ENCODE peak calls at places on chromosome 7, in five cellular contexts. I, S, R, T and X are unnamed samples.

GRCh38 chr7:88254721-88255120 is 34.9 kb upstream of the SRI start:
- DNase-seq in S (no peak), I (no peak), T (no peak), R (no peak), X (no peak)

GRCh38 chr7:30738026-30738915 is 13.7 kb upstream of the INMT start:
- DNase-seq in T (no peak), S (no peak), R (no peak), I (no peak), X (no peak)

GRCh38 chr7:36526720-36527548 is 137.3 kb downstream of the ANLN start:
- DNase-seq in R (peak; percentile 69), I (no peak), T (no peak), S (peak; percentile 39), X (peak; percentile 18)

GRCh38 chr7:38323156-38323555 is 49.7 kb upstream of the TARP start:
- DNase-seq in S (no peak), T (no peak), I (no peak), R (no peak), X (no peak)

GRCh38 chr7:159193543-159193942 is 48.9 kb upstream of the VIPR2 start:
- DNase-seq in S (no peak), R (no peak), T (no peak), I (peak; percentile 50), X (no peak)

GRCh38 chr7:2860627-2861133 is 16.6 kb upstream of the GNA12 start:
- DNase-seq in I (no peak), R (no peak), S (no peak), T (no peak), X (no peak)

GRCh38 chr7:85078181-85078580 is 108.7 kb downstream of the SEMA3D start:
- DNase-seq in T (no peak), R (no peak), I (no peak), S (no peak), X (no peak)

GRCh38 chr7:102432476-102433318 is 678 bp upstream of the ORAI2 start:
- DNase-seq in I (no peak), T (no peak), R (no peak), S (peak; percentile 68), X (no peak)

GRCh38 chr7:157554393-157555238 is 217.8 kb downstream of the DNAJB6 start:
- DNase-seq in R (no peak), S (no peak), I (no peak), T (no peak), X (no peak)

DNA sequence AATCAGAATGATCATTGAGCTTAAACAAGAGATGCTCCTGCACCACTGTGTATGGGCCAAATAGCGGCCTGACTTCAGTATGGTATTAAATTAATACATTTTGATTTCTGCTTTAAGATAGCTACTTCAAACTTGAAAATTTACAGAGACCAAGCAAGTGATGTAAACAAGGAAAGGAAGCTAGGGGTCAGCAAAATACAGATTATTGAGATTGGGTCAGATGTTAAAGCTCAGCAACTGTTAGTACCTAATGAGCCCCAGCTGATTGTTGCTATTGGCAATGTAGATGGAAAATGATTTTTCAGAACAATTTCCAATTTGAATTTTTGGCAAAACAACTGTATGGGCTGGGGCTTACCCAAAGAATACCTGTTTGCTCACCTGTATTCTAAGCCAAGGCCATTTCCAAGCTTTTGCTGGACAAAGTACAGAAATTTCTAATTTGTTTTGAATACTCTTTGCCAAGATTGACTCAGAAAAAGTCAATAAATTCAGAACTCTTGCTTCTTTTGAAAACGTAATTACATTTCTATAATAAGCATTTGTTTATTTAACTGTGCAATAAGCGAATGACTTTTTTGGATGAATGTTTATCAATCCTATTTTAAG is 23.0 kb upstream of the DLD start:
- DNase-seq in T (no peak), S (no peak), I (no peak), R (no peak), X (no peak)
- TF ChIP-seq CTCF in T (no peak), S (no peak), I (no peak), R (no peak), X (no peak)

GRCh38 chr7:100271716-100272537 is 35.6 kb upstream of the SPDYE3 start:
- DNase-seq in R (peak; percentile 93), I (peak; percentile 100), S (peak; percentile 98), T (peak; percentile 100), X (peak; percentile 95)
- TF ChIP-seq CTCF in R (peak; percentile 35), I (peak; percentile 37), S (peak; percentile 14), T (peak; percentile 30), X (no peak)

DNA sequence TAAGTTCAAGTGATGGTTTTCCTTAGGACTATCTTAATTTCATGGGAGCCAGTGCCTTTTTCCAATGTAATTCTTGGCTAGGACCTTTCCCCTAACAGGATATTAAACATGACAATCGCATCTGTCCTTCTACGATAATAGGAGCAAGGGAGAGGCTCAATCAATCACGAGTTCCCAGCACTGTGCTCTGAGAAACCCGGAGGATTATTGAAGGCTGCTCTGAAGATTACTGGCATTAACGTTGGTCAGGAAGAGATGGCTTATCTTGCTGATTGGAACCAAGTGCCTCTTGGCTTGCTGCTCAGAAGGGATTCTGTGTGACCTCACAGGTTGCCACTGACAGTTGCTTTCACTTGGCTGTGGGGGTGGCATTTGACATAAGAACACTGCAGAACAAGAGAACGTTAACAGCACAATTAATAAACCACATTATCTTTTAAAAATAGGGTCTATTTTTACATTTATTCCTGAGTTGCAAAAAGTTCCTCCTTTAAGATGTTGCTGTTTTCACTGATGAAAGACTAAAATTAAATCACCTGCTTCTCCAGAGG is 252.1 kb upstream of the TAC1 start:
- DNase-seq in I (no peak), S (no peak), T (no peak), R (no peak), X (no peak)
- TF ChIP-seq CTCF in I (no peak), S (no peak), T (no peak), R (no peak), X (no peak)

DNA sequence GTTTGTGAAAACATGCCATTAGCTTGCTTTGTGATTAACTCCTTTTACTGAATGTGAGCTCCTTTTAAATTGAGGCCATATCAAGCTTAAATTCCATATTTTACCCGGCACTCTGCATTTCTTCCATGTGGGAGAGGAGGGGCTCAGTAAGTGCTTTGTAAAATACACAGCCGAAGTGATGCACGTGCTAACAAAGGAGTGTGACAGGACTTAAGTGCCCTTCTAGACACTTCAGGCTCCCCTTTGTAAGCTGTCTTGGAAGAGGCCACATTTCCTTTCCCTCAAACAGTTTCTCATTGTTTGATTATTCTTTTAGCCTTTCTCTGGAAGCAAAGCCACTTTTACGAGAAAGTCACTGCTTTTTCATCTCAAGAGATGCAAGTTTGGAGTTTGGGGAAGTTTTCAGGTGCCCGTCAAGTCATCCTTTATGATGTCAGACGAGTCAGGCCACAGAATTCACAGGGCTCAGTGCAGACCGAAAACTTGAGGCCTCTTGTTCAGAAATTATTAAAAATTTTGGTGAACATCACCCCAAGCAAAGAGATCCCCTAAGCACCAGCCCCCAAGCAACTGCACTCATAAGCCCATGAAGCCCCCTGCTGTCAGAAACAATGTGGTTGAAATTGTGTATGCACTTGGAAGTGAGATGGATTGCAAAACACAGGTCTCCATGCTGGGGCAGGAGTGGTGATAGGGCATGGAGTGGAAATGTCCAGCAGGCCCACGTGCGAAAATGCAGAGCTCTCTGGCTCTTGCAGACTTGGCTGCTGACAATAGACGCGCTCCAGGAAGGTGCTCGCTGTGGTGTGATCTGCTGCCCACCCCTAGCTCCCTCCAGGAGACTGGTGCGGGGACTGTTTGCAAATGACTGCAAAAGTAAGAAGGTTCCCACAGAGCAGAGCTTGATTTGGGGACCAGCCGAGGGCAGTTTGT is 11.5 kb downstream of the IKZF1 start:
- DNase-seq in I (no peak), T (no peak), R (no peak), S (no peak), X (no peak)
- TF ChIP-seq CTCF in I (no peak), T (no peak), R (no peak), S (no peak), X (no peak)

GRCh38 chr7:130486114-130486962 is 5.5 kb upstream of the MEST start:
- DNase-seq in S (peak; percentile 85), T (peak; percentile 90), R (no peak), I (no peak), X (peak; percentile 74)
- TF ChIP-seq CTCF in S (peak; percentile 81), T (peak; percentile 83), R (peak; percentile 20), I (peak; percentile 46), X (peak; percentile 84)

GRCh38 chr7:155038335-155038734 is 31.8 kb upstream of the HTR5A start:
- DNase-seq in S (no peak), R (no peak), I (no peak), T (no peak), X (no peak)

GRCh38 chr7:155027879-155028278 is 25.0 kb upstream of the PAXIP1 start:
- DNase-seq in I (no peak), S (no peak), T (no peak), R (no peak), X (no peak)

DNA sequence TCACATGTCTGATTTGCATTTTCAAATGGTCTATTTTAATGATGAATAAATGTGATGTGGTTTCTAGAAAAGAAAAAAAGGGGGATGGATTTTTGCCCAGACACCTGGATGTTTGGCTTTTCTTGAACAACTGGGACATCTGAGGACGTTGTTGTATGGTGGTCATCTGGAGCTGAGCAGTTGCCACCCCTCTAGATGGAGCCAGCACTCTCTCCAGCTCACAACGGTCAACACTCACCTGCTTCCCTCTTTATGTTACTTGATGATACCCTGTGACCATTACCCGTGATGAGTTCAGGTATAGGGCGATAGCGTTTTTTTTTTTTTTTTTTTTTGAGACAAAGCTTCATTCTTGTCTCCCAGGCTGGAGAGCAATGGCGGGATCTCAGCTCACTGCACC is 30.1 kb upstream of the PAXIP1 start:
- DNase-seq in R (no peak), T (no peak), S (no peak), I (no peak), X (no peak)
- TF ChIP-seq CTCF in R (no peak), T (no peak), S (no peak), I (no peak), X (no peak)

GRCh38 chr7:136303162-136303561 is 326.0 kb upstream of the MTPN start:
- DNase-seq in R (no peak), T (no peak), I (no peak), S (no peak), X (no peak)

GRCh38 chr7:136302049-136302448 is 324.9 kb upstream of the MTPN start:
- DNase-seq in I (no peak), R (no peak), T (no peak), S (no peak), X (no peak)
- TF ChIP-seq CTCF in I (no peak), R (no peak), T (no peak), S (no peak), X (no peak)